ENCODE peak calls at places on chromosomes 11 and 22, in five cellular contexts. N is mammary epithelial cell, R is fibroblast of lung, T is mesenchymal stem cell, K is neural progenitor cell. G is an unnamed sample.

GRCh38 chr11:100687630-100688395 is 725 bp downstream of the ARHGAP42 start:
- DNase-seq in K (peak; percentile 89), R (peak; percentile 84), N (peak; percentile 79), T (peak; percentile 90), G (peak; percentile 89)

GRCh38 chr22:31104869-31105268 is 2.5 kb downstream of the SELENOM start:
- DNase-seq in T (no peak), R (peak; percentile 26), N (no peak), K (peak; percentile 90), G (no peak)

GRCh38 chr11:130636672-130637463 is 188.4 kb downstream of the ADAMTS15 start:
- DNase-seq in T (peak; percentile 88), K (no peak), R (peak; percentile 97), N (peak; percentile 95), G (peak; percentile 53)

GRCh38 chr22:49951986-49952896 is 8.3 kb upstream of the PIM3 start:
- DNase-seq in K (no peak), R (peak; percentile 87), N (peak; percentile 51), T (peak; percentile 78), G (peak; percentile 56)

GRCh38 chr11:4610258-4610935 is 2.4 kb upstream of the TRIM68 start:
- DNase-seq in K (no peak), T (peak; percentile 7), N (no peak), R (no peak), G (peak; percentile 19)

GRCh38 chr11:35671396-35672127 is 9.0 kb downstream of the TRIM44 start:
- DNase-seq in K (no peak), N (no peak), T (no peak), R (no peak), G (no peak)

GRCh38 chr22:24104307-24105017 is 76.8 kb upstream of the SUSD2 start:
- DNase-seq in N (no peak), T (no peak), R (no peak), K (no peak), G (no peak)

GRCh38 chr11:13883042-13883441 is 79.5 kb upstream of the SPON1 start:
- DNase-seq in T (no peak), R (no peak), K (no peak), N (no peak), G (no peak)

GRCh38 chr22:45861259-45861658 is 115.7 kb downstream of the WNT7B start:
- DNase-seq in R (no peak), N (no peak), K (no peak), T (no peak), G (no peak)

GRCh38 chr22:32660292-32660691 is 141.2 kb upstream of the TIMP3 start:
- DNase-seq in R (peak; percentile 62), K (peak; percentile 79), T (peak; percentile 73), N (peak; percentile 62), G (peak; percentile 85)

GRCh38 chr11:8787372-8787771 is 104.8 kb downstream of the RPL27A start:
- DNase-seq in K (no peak), T (peak; percentile 61), R (peak; percentile 30), N (no peak), G (no peak)

GRCh38 chr22:32355760-32356159 is 1.9 kb upstream of the RFPL3 start:
- DNase-seq in N (peak; percentile 23), T (no peak), K (peak; percentile 45), R (no peak), G (no peak)

GRCh38 chr22:27990879-27991278 is 71.8 kb upstream of the PITPNB start:
- DNase-seq in N (no peak), K (peak; percentile 84), T (peak; percentile 49), R (no peak), G (no peak)

GRCh38 chr11:22976146-22976545 is 115.9 kb upstream of the CCDC179 start:
- DNase-seq in N (peak; percentile 69), K (no peak), T (peak; percentile 94), R (peak; percentile 29), G (peak; percentile 91)

GRCh38 chr11:13928566-13929251 is 33.8 kb upstream of the SPON1 start:
- DNase-seq in T (peak; percentile 82), R (peak; percentile 60), K (no peak), N (peak; percentile 51), G (peak; percentile 63)

GRCh38 chr11:46333129-46333947 is 13.9 kb upstream of the DGKZ start:
- DNase-seq in T (no peak), N (no peak), K (peak; percentile 61), R (no peak), G (peak; percentile 38)

GRCh38 chr22:17159504-17159951 is 451 bp upstream of the HDHD5 start:
- DNase-seq in R (peak; percentile 62), K (peak; percentile 50), N (peak; percentile 64), T (peak; percentile 32), G (peak; percentile 35)

GRCh38 chr22:27588273-27588672 is 213.3 kb downstream of the MN1 start:
- DNase-seq in K (no peak), T (no peak), N (no peak), R (no peak), G (no peak)

GRCh38 chr11:19342036-19342435 is 101.3 kb upstream of the E2F8 start:
- DNase-seq in K (no peak), N (no peak), R (no peak), T (no peak), G (no peak)

GRCh38 chr22:50012201-50013181 is at the start of gene IL17REL:
- DNase-seq in N (no peak), R (no peak), T (peak; percentile 27), K (no peak), G (peak; percentile 49)

GRCh38 chr11:33347490-33348125 is 90.4 kb downstream of the HIPK3 start:
- DNase-seq in T (no peak), N (no peak), R (no peak), K (no peak), G (no peak)

GRCh38 chr11:2517016-2517385 is 72.2 kb downstream of the KCNQ1 start:
- DNase-seq in T (no peak), R (no peak), N (no peak), K (no peak), G (no peak)

GRCh38 chr11:111344032-111344431 is 35.0 kb downstream of the POU2AF1 start:
- DNase-seq in N (peak; percentile 12), T (peak; percentile 33), R (peak; percentile 70), K (no peak), G (peak; percentile 67)

GRCh38 chr22:48755332-48755949 is 1072.2 kb downstream of the BRD1 start:
- DNase-seq in R (no peak), T (no peak), N (no peak), K (no peak), G (no peak)

GRCh38 chr22:44660051-44660830 is 41.8 kb upstream of the PRR5 start:
- DNase-seq in R (no peak), K (no peak), N (no peak), T (no peak), G (no peak)

GRCh38 chr22:29158546-29158945 is 47.1 kb upstream of the EMID1 start:
- DNase-seq in N (no peak), R (no peak), T (no peak), K (no peak), G (no peak)

GRCh38 chr22:47634342-47634741 is 871.9 kb downstream of the TBC1D22A start:
- DNase-seq in N (no peak), R (no peak), K (peak; percentile 26), T (no peak), G (no peak)

GRCh38 chr22:50569896-50570535 is 7.3 kb upstream of the SYCE3 start:
- DNase-seq in R (no peak), K (no peak), T (no peak), N (no peak), G (no peak)

GRCh38 chr11:77074205-77074604 is 7.4 kb downstream of the CAPN5 start:
- DNase-seq in K (no peak), N (no peak), R (no peak), T (no peak), G (peak; percentile 8)

GRCh38 chr22:43346521-43346929 is 3.4 kb upstream of the SCUBE1 start:
- DNase-seq in N (peak; percentile 9), T (peak; percentile 45), K (peak; percentile 78), R (peak; percentile 7), G (peak; percentile 28)

DNA sequence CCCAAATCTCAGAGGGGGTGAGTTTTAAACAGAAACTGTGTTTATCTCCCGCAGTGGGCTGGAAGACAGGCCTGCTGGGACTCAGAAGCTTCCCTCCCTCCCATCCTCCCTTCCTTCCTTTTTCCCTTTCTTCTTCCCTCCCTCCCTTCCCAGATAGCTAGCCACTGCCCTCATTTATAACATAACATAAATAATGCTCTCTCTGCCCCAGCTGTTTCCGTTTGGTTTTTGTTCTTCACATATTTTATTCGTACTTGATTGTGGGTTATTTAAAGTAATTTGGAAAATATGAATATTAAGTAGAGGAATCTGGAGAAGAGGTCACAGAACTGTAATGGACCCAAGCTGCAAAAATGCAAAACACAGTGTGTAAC is 140.9 kb downstream of the TEAD1 start:
- DNase-seq in K (no peak), N (no peak), R (no peak), T (no peak), G (no peak)
- H3K9ac ChIP-seq in K (no peak overlapping the region), N (no peak overlapping the region), R (no peak overlapping the region), T (peak overlapping the region; percentile 81), G (peak overlapping the region; percentile 70)

DNA sequence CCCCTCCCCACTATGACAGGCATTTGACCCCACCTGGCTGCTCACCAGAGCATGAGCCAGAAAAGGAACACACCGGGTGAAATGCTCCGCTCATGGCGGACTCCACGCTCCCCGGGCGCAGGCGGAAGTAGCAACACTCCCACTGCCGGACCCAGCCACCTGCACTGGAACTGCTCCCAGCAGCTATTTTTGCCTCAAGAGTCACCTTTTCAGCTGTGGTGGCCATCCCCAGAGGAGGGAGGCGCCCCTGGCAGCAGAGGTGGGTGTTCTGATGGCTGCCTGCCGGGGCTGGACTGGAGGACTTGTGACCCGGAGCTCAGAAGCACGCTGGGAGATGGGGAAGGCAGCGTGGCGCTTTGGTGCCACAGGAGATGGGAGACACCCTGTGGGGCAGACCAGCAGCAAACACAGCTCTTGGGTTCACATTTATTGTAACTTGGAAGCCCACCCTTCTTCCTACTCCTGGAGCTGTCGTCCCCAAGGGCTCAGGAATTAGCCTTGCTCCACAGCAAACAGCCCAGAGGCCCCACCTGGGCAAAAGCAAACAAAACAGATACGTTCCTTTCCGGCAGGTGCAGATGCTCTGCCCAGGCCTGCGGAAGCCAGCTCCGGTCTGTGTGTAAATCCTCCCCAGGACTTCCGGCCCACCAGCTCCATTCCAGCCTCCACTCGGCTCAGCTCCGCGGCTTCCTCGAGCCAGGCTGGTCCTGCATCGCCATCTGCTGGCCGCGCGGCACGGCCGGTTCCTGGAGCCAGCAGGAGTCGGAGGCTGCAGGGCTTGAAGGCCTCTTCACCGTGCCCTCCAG is 3.7 kb downstream of the RPS19BP1 start:
- DNase-seq in T (peak; percentile 90), N (peak; percentile 85), K (peak; percentile 95), R (peak; percentile 92), G (peak; percentile 97)
- H3K4me3 ChIP-seq in T (peak overlapping the region; percentile 43), N (no peak overlapping the region), K (no peak overlapping the region), R (no peak overlapping the region), G (no peak overlapping the region)

DNA sequence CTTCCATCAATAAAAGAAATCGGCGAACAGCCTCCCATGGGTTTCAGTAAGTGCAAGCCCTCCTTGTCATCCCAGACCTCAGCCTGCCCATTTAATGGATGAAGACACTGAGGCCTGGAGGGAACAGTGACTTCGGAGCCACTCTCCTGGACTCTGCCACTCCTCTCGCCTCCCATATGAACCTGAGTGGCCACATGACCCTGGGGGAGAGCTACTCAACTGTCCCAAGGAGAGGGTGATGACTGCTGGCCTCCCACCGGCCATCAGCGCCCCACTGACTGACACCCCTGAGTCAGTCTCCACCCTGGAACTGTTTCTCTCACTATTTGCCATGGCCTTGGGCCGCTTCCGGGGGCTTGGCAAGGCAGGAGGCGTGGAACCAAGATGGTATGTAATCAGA is 17.1 kb downstream of the LRP5 start:
- DNase-seq in K (no peak), R (no peak), N (no peak), T (no peak), G (no peak)
- H3K4me1 ChIP-seq in K (peaks cover 69% of the 10 kb centered on the region), R (peaks cover 4% of the 10 kb centered on the region), N (peaks cover 25% of the 10 kb centered on the region), T (peaks cover 38% of the 10 kb centered on the region), G (peaks cover 10% of the 10 kb centered on the region)

GRCh38 chr11:102708654-102709053 is 3.1 kb upstream of the MMP27 start:
- DNase-seq in N (no peak), R (no peak), T (no peak), K (no peak), G (no peak)
- H3K9ac ChIP-seq in N (no peak overlapping the region), R (no peak overlapping the region), T (peak overlapping the region; percentile 6), K (no peak overlapping the region), G (no peak overlapping the region)